ENCODE peak calls at places on chromosomes 12 and 14, in six cellular contexts. R is GM12891, K is GM12878, M is H1, X is HepG2, A is K562. Z is an unnamed sample.
A peak's percentile ranks its signal among the peaks of the same experiment; 100 is the strongest.

GRCh38 chr12:12983420-12984035 is 16.5 kb downstream of the HEBP1 start:
- DNase-seq in M (no peak), X (peak; percentile 30), R (no peak), A (peak; percentile 17), K (no peak), Z (no peak)

GRCh38 chr14:85813040-85813439 is 283.1 kb downstream of the FLRT2 start:
- DNase-seq in M (no peak), R (no peak), A (no peak), X (no peak), K (no peak), Z (no peak)

GRCh38 chr12:128567730-128568129 is 256.0 kb downstream of the SLC15A4 start:
- DNase-seq in M (no peak), X (no peak), A (no peak), K (no peak), R (no peak), Z (no peak)

GRCh38 chr12:55072093-55072492 is 52.3 kb downstream of the NEUROD4 start:
- DNase-seq in A (no peak), R (no peak), K (no peak), X (peak; percentile 23), M (no peak), Z (no peak)

GRCh38 chr12:81417056-81417455 is 339.2 kb downstream of the ACSS3 start:
- DNase-seq in A (no peak), M (no peak), K (no peak), X (no peak), R (no peak), Z (no peak)

GRCh38 chr14:91244501-91244901 is at the start of gene GPR68:
- DNase-seq in K (no peak), X (no peak), M (no peak), R (no peak), A (no peak), Z (no peak)

GRCh38 chr12:12474931-12475485 is 87.7 kb downstream of the DUSP16 start:
- DNase-seq in M (no peak), R (peak; percentile 53), A (peak; percentile 18), X (no peak), K (peak; percentile 87), Z (peak; percentile 23)

GRCh38 chr14:83253870-83254269 is 1720.2 kb upstream of the SEL1L start:
- DNase-seq in A (no peak), X (no peak), K (no peak), R (no peak), M (no peak), Z (no peak)

GRCh38 chr12:28104338-28104737 is 85.9 kb upstream of the CCDC91 start:
- DNase-seq in X (no peak), K (no peak), M (no peak), A (no peak), R (no peak), Z (no peak)

GRCh38 chr14:75793806-75794205 is 132.8 kb downstream of the TTLL5 start:
- DNase-seq in R (no peak), K (no peak), M (no peak), A (no peak), X (no peak), Z (no peak)

GRCh38 chr12:108832730-108833354 is 24.5 kb downstream of the SSH1 start:
- DNase-seq in M (no peak), A (no peak), X (no peak), K (no peak), R (no peak), Z (no peak)

GRCh38 chr12:124992874-124993567 is 424 bp upstream of the BRI3BP start:
- DNase-seq in R (no peak), X (peak; percentile 91), A (peak; percentile 70), K (peak; percentile 69), M (peak; percentile 84), Z (no peak)

GRCh38 chr14:105492051-105492965 is 1.3 kb downstream of the TEDC1 start:
- DNase-seq in M (no peak), A (no peak), R (no peak), X (no peak), K (no peak), Z (no peak)

GRCh38 chr12:107449891-107450290 is 235.7 kb upstream of the PWP1 start:
- DNase-seq in X (no peak), K (no peak), A (no peak), M (no peak), R (no peak), Z (no peak)

GRCh38 chr12:113418213-113418879 is 3.8 kb upstream of the SDSL start:
- DNase-seq in X (peak; percentile 80), K (no peak), R (no peak), M (no peak), A (no peak), Z (no peak)
- TF ChIP-seq POLR2AphosphoS5 in X (no peak), K (no peak), R (no peak), M (no peak), A (no peak), Z (no peak)

GRCh38 chr14:74592476-74593191 is 19.4 kb downstream of the LTBP2 start:
- DNase-seq in A (no peak), R (no peak), M (no peak), X (no peak), K (peak; percentile 12), Z (no peak)
- TF ChIP-seq POLR2A in A (no peak), R (no peak), M (no peak), X (no peak), K (no peak), Z (no peak)

GRCh38 chr12:114682920-114683708 is 861 bp downstream of the TBX3 start:
- DNase-seq in R (no peak), X (no peak), M (no peak), K (no peak), A (no peak), Z (no peak)
- TF ChIP-seq TAF1 in R (no peak), X (peak; percentile 70), M (no peak), K (no peak), A (no peak), Z (no peak)

GRCh38 chr12:6269986-6270385 is 40.5 kb upstream of the PLEKHG6 start:
- DNase-seq in X (no peak), K (no peak), M (no peak), A (no peak), R (no peak), Z (no peak)

GRCh38 chr12:6273931-6274687 is 36.4 kb upstream of the PLEKHG6 start:
- DNase-seq in M (no peak), X (no peak), K (no peak), A (no peak), R (no peak), Z (no peak)

GRCh38 chr12:6273209-6273928 is 37.1 kb upstream of the PLEKHG6 start:
- DNase-seq in R (no peak), A (no peak), K (no peak), M (no peak), X (no peak), Z (no peak)

GRCh38 chr12:6271281-6271680 is 39.2 kb upstream of the PLEKHG6 start:
- DNase-seq in K (no peak), A (no peak), R (no peak), X (no peak), M (no peak), Z (no peak)

DNA sequence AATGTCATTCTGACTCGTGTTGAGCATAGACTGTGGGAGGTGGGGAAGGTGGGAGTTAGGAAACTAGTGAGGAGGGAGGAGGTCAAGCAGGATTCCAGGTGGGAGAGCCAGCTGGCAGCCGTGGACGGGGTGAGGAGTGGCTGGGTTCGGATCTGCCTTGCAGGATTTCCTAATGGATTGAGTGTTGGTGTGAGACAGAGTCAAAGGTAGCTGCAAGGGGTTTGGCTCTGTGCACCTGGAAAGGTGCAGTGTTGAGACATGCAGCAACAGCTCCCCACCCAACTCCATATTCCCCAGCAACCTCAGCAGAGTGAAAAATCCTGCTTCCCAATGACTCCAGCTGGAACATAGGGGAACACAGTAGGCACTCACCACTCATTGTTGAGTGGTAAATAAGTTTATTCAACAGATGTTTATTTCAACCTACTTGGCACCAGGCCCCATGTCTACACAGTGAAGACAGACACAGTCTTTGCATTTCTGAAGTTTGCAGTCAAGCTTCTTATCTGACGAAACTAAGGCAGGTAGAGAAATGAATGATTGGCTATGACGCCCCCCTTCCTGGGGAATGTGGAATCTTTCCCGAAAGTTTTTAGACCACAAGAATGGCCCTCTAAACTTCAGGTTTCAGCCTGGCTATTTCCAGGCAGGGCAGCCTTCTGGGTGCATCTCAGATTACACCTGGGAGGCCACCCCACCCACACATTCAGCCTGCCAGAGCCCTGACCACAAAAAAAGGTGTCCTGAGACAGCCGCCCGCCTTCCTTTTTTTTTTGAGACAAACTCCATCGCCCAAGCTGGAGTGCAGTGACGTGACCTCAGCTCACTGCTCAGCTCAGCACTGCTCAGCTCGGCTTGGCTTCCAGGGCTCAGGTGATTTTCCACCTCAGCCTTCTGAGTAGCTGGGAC is 37.9 kb upstream of the PLEKHG6 start:
- DNase-seq in M (no peak), X (no peak), A (peak; percentile 40), R (peak; percentile 45), K (no peak), Z (no peak)
- TF ChIP-seq POLR2AphosphoS5 in M (no peak), X (no peak), A (no peak), R (no peak), K (no peak), Z (no peak)

Z was measured in GM12892.